ENCODE peak calls at places on chromosomes 6 and 20, in ten cellular contexts. One of them, this sample, is unnamed.

GRCh38 chr6:46042355-46042999 is 26.8 kb upstream of the CLIC5 start:
- DNase-seq in left lung: no peak
- DNase-seq in stimulated activated CD4-positive, alpha-beta T cell treated with anti-CD3 and anti-CD28 coated beads, Interleukin-2, amount 100 ng/mL, for 24 hours: no peak
- DNase-seq in coronary artery: no peak
- DNase-seq in Right ventricle myocardium superior: no peak
- DNase-seq in RPMI7951: peak
- DNase-seq in left colon: peak
- DNase-seq in CD4-positive, alpha-beta memory T cell: peak
- DNase-seq in fibroblast of pulmonary artery: peak
- DNase-seq in omental fat pad: no peak
- DNase-seq in this sample: peak

GRCh38 chr6:33949877-33950831 is 146.4 kb upstream of the MLN start:
- DNase-seq in left lung: no peak
- DNase-seq in stimulated activated CD4-positive, alpha-beta T cell treated with anti-CD3 and anti-CD28 coated beads, Interleukin-2, amount 100 ng/mL, for 24 hours: no peak
- DNase-seq in coronary artery: no peak
- DNase-seq in Right ventricle myocardium superior: no peak
- DNase-seq in RPMI7951: no peak
- DNase-seq in left colon: peak
- DNase-seq in CD4-positive, alpha-beta memory T cell: no peak
- DNase-seq in fibroblast of pulmonary artery: no peak
- DNase-seq in omental fat pad: no peak
- DNase-seq in this sample: no peak

GRCh38 chr20:44448753-44449546 is 26.7 kb upstream of the TTPAL start:
- DNase-seq in left lung: no peak
- DNase-seq in stimulated activated CD4-positive, alpha-beta T cell treated with anti-CD3 and anti-CD28 coated beads, Interleukin-2, amount 100 ng/mL, for 24 hours: peak
- DNase-seq in coronary artery: no peak
- DNase-seq in Right ventricle myocardium superior: no peak
- DNase-seq in RPMI7951: peak
- DNase-seq in left colon: no peak
- DNase-seq in CD4-positive, alpha-beta memory T cell: no peak
- DNase-seq in fibroblast of pulmonary artery: no peak
- DNase-seq in omental fat pad: no peak
- DNase-seq in this sample: peak

GRCh38 chr20:51036827-51037229 is 13.9 kb upstream of the KCNG1 start:
- DNase-seq in left lung: no peak
- DNase-seq in stimulated activated CD4-positive, alpha-beta T cell treated with anti-CD3 and anti-CD28 coated beads, Interleukin-2, amount 100 ng/mL, for 24 hours: no peak
- DNase-seq in coronary artery: no peak
- DNase-seq in Right ventricle myocardium superior: no peak
- DNase-seq in RPMI7951: peak
- DNase-seq in left colon: no peak
- DNase-seq in CD4-positive, alpha-beta memory T cell: no peak
- DNase-seq in fibroblast of pulmonary artery: no peak
- DNase-seq in omental fat pad: no peak
- DNase-seq in this sample: no peak

GRCh38 chr6:105072799-105073199 is 107.0 kb downstream of the POPDC3 start:
- DNase-seq in left lung: no peak
- DNase-seq in stimulated activated CD4-positive, alpha-beta T cell treated with anti-CD3 and anti-CD28 coated beads, Interleukin-2, amount 100 ng/mL, for 24 hours: no peak
- DNase-seq in coronary artery: no peak
- DNase-seq in Right ventricle myocardium superior: no peak
- DNase-seq in RPMI7951: peak
- DNase-seq in left colon: no peak
- DNase-seq in CD4-positive, alpha-beta memory T cell: no peak
- DNase-seq in fibroblast of pulmonary artery: peak
- DNase-seq in omental fat pad: no peak
- DNase-seq in this sample: no peak

GRCh38 chr6:46191961-46192360 is 21.2 kb upstream of the ENPP5 start:
- DNase-seq in left lung: no peak
- DNase-seq in stimulated activated CD4-positive, alpha-beta T cell treated with anti-CD3 and anti-CD28 coated beads, Interleukin-2, amount 100 ng/mL, for 24 hours: no peak
- DNase-seq in coronary artery: no peak
- DNase-seq in Right ventricle myocardium superior: no peak
- DNase-seq in RPMI7951: peak
- DNase-seq in left colon: no peak
- DNase-seq in CD4-positive, alpha-beta memory T cell: no peak
- DNase-seq in fibroblast of pulmonary artery: peak
- DNase-seq in omental fat pad: no peak
- DNase-seq in this sample: no peak

GRCh38 chr20:2260250-2260649 is 35.6 kb upstream of the TGM3 start:
- DNase-seq in left lung: no peak
- DNase-seq in stimulated activated CD4-positive, alpha-beta T cell treated with anti-CD3 and anti-CD28 coated beads, Interleukin-2, amount 100 ng/mL, for 24 hours: no peak
- DNase-seq in coronary artery: no peak
- DNase-seq in Right ventricle myocardium superior: no peak
- DNase-seq in RPMI7951: no peak
- DNase-seq in left colon: no peak
- DNase-seq in CD4-positive, alpha-beta memory T cell: no peak
- DNase-seq in fibroblast of pulmonary artery: no peak
- DNase-seq in omental fat pad: no peak
- DNase-seq in this sample: no peak

GRCh38 chr20:13800728-13801134 is 15.9 kb downstream of the NDUFAF5 start:
- DNase-seq in left lung: peak
- DNase-seq in stimulated activated CD4-positive, alpha-beta T cell treated with anti-CD3 and anti-CD28 coated beads, Interleukin-2, amount 100 ng/mL, for 24 hours: no peak
- DNase-seq in coronary artery: peak
- DNase-seq in Right ventricle myocardium superior: peak
- DNase-seq in RPMI7951: peak
- DNase-seq in left colon: peak
- DNase-seq in CD4-positive, alpha-beta memory T cell: no peak
- DNase-seq in fibroblast of pulmonary artery: peak
- DNase-seq in omental fat pad: no peak
- DNase-seq in this sample: no peak

GRCh38 chr6:118565317-118565960 is 17.3 kb downstream of the PLN start:
- DNase-seq in left lung: no peak
- DNase-seq in stimulated activated CD4-positive, alpha-beta T cell treated with anti-CD3 and anti-CD28 coated beads, Interleukin-2, amount 100 ng/mL, for 24 hours: no peak
- DNase-seq in coronary artery: no peak
- DNase-seq in Right ventricle myocardium superior: no peak
- DNase-seq in RPMI7951: no peak
- DNase-seq in left colon: no peak
- DNase-seq in CD4-positive, alpha-beta memory T cell: peak
- DNase-seq in fibroblast of pulmonary artery: no peak
- DNase-seq in omental fat pad: no peak
- DNase-seq in this sample: peak

GRCh38 chr6:166488081-166488685 is 98.3 kb downstream of the RAMACL start:
- DNase-seq in left lung: peak
- DNase-seq in stimulated activated CD4-positive, alpha-beta T cell treated with anti-CD3 and anti-CD28 coated beads, Interleukin-2, amount 100 ng/mL, for 24 hours: peak
- DNase-seq in coronary artery: no peak
- DNase-seq in Right ventricle myocardium superior: peak
- DNase-seq in RPMI7951: no peak
- DNase-seq in left colon: peak
- DNase-seq in CD4-positive, alpha-beta memory T cell: peak
- DNase-seq in fibroblast of pulmonary artery: peak
- DNase-seq in omental fat pad: no peak
- DNase-seq in this sample: peak

GRCh38 chr6:131950767-131951575 is at the start of gene CCN2:
- DNase-seq in left lung: peak
- DNase-seq in stimulated activated CD4-positive, alpha-beta T cell treated with anti-CD3 and anti-CD28 coated beads, Interleukin-2, amount 100 ng/mL, for 24 hours: peak
- DNase-seq in coronary artery: peak
- DNase-seq in Right ventricle myocardium superior: peak
- DNase-seq in RPMI7951: peak
- DNase-seq in left colon: peak
- DNase-seq in CD4-positive, alpha-beta memory T cell: no peak
- DNase-seq in fibroblast of pulmonary artery: peak
- DNase-seq in omental fat pad: peak
- DNase-seq in this sample: no peak

GRCh38 chr20:32247957-32248497 is 29.4 kb upstream of the KIF3B start:
- DNase-seq in left lung: no peak
- DNase-seq in stimulated activated CD4-positive, alpha-beta T cell treated with anti-CD3 and anti-CD28 coated beads, Interleukin-2, amount 100 ng/mL, for 24 hours: no peak
- DNase-seq in coronary artery: no peak
- DNase-seq in Right ventricle myocardium superior: no peak
- DNase-seq in RPMI7951: peak
- DNase-seq in left colon: no peak
- DNase-seq in CD4-positive, alpha-beta memory T cell: no peak
- DNase-seq in fibroblast of pulmonary artery: no peak
- DNase-seq in omental fat pad: no peak
- DNase-seq in this sample: no peak

GRCh38 chr6:37477186-37477585 is 22.5 kb downstream of the CCDC167 start:
- DNase-seq in left lung: no peak
- DNase-seq in stimulated activated CD4-positive, alpha-beta T cell treated with anti-CD3 and anti-CD28 coated beads, Interleukin-2, amount 100 ng/mL, for 24 hours: no peak
- DNase-seq in coronary artery: no peak
- DNase-seq in Right ventricle myocardium superior: no peak
- DNase-seq in RPMI7951: no peak
- DNase-seq in left colon: no peak
- DNase-seq in CD4-positive, alpha-beta memory T cell: no peak
- DNase-seq in fibroblast of pulmonary artery: no peak
- DNase-seq in omental fat pad: no peak
- DNase-seq in this sample: no peak

GRCh38 chr6:111750753-111751684 is 122.2 kb downstream of the FYN start:
- DNase-seq in left lung: no peak
- DNase-seq in stimulated activated CD4-positive, alpha-beta T cell treated with anti-CD3 and anti-CD28 coated beads, Interleukin-2, amount 100 ng/mL, for 24 hours: no peak
- DNase-seq in coronary artery: no peak
- DNase-seq in Right ventricle myocardium superior: no peak
- DNase-seq in RPMI7951: no peak
- DNase-seq in left colon: peak
- DNase-seq in CD4-positive, alpha-beta memory T cell: peak
- DNase-seq in fibroblast of pulmonary artery: peak
- DNase-seq in omental fat pad: no peak
- DNase-seq in this sample: peak

This sample was measured in Jurkat, Clone E6-1.